ENCODE peak calls at places on chromosomes 6 and 20, in five cellular contexts. One of them, this sample, is unnamed.

GRCh38 chr20:35156978-35157377 is 9.8 kb upstream of the EDEM2 start:
- DNase-seq in trophoblast cell: no peak
- DNase-seq in IMR-90: no peak
- DNase-seq in neuronal stem cell: no peak
- DNase-seq in H9: no peak
- DNase-seq in this sample: no peak

GRCh38 chr6:125611573-125612399 is 137.6 kb upstream of the HEY2 start:
- DNase-seq in trophoblast cell: no peak
- DNase-seq in IMR-90: no peak
- DNase-seq in neuronal stem cell: peak
- DNase-seq in H9: no peak
- DNase-seq in this sample: peak

GRCh38 chr20:33871362-33871761 is 60.2 kb downstream of the CHMP4B start:
- DNase-seq in trophoblast cell: no peak
- DNase-seq in IMR-90: peak
- DNase-seq in neuronal stem cell: no peak
- DNase-seq in H9: no peak
- DNase-seq in this sample: no peak

GRCh38 chr20:5143856-5144255 is 17.0 kb downstream of the CDS2 start:
- DNase-seq in trophoblast cell: no peak
- DNase-seq in IMR-90: no peak
- DNase-seq in neuronal stem cell: no peak
- DNase-seq in H9: no peak
- DNase-seq in this sample: no peak

GRCh38 chr6:4348462-4349112 is 213.2 kb upstream of the ECI2 start:
- DNase-seq in trophoblast cell: no peak
- DNase-seq in IMR-90: peak
- DNase-seq in neuronal stem cell: no peak
- DNase-seq in H9: no peak
- DNase-seq in this sample: peak

GRCh38 chr6:26432622-26433021 is 7.7 kb upstream of the BTN3A3 start:
- DNase-seq in trophoblast cell: peak
- DNase-seq in IMR-90: peak
- DNase-seq in neuronal stem cell: no peak
- DNase-seq in H9: no peak
- DNase-seq in this sample: no peak

GRCh38 chr6:111950661-111951426 is 77.6 kb upstream of the FYN start:
- DNase-seq in trophoblast cell: no peak
- DNase-seq in IMR-90: peak
- DNase-seq in neuronal stem cell: no peak
- DNase-seq in H9: no peak
- DNase-seq in this sample: no peak

GRCh38 chr20:31593221-31594001 is 11.7 kb upstream of the ID1 start:
- DNase-seq in trophoblast cell: peak
- DNase-seq in IMR-90: peak
- DNase-seq in neuronal stem cell: no peak
- DNase-seq in H9: peak
- DNase-seq in this sample: peak

GRCh38 chr6:18147160-18147559 is 7.7 kb downstream of the TPMT start:
- DNase-seq in trophoblast cell: no peak
- DNase-seq in IMR-90: peak
- DNase-seq in neuronal stem cell: no peak
- DNase-seq in H9: no peak
- DNase-seq in this sample: no peak

GRCh38 chr6:53956068-53956711 is 155.1 kb upstream of the MLIP start:
- DNase-seq in trophoblast cell: peak
- DNase-seq in IMR-90: peak
- DNase-seq in neuronal stem cell: peak
- DNase-seq in H9: peak
- DNase-seq in this sample: peak

GRCh38 chr20:62676976-62677375 is 31.7 kb upstream of the NTSR1 start:
- DNase-seq in trophoblast cell: no peak
- DNase-seq in IMR-90: no peak
- DNase-seq in neuronal stem cell: no peak
- DNase-seq in H9: no peak
- DNase-seq in this sample: no peak

GRCh38 chr20:17856024-17856564 is 112.5 kb downstream of the SNX5 start:
- DNase-seq in trophoblast cell: no peak
- DNase-seq in IMR-90: peak
- DNase-seq in neuronal stem cell: no peak
- DNase-seq in H9: no peak
- DNase-seq in this sample: no peak

GRCh38 chr20:1648101-1648500 is 9.5 kb downstream of the SIRPG start:
- DNase-seq in trophoblast cell: no peak
- DNase-seq in IMR-90: no peak
- DNase-seq in neuronal stem cell: no peak
- DNase-seq in H9: no peak
- DNase-seq in this sample: no peak

GRCh38 chr6:16762547-16763477 is 1.6 kb upstream of the ATXN1 start:
- DNase-seq in trophoblast cell: peak
- DNase-seq in IMR-90: peak
- DNase-seq in neuronal stem cell: peak
- DNase-seq in H9: peak
- DNase-seq in this sample: peak

GRCh38 chr6:3406362-3406809 is 50.5 kb downstream of the SLC22A23 start:
- DNase-seq in trophoblast cell: no peak
- DNase-seq in IMR-90: no peak
- DNase-seq in neuronal stem cell: no peak
- DNase-seq in H9: no peak
- DNase-seq in this sample: no peak

GRCh38 chr6:30799210-30799609 is 54.9 kb upstream of the IER3 start:
- DNase-seq in trophoblast cell: no peak
- DNase-seq in IMR-90: peak
- DNase-seq in neuronal stem cell: no peak
- DNase-seq in H9: no peak
- DNase-seq in this sample: no peak

GRCh38 chr6:125537090-125537489 is 212.3 kb upstream of the HEY2 start:
- DNase-seq in trophoblast cell: no peak
- DNase-seq in IMR-90: no peak
- DNase-seq in neuronal stem cell: no peak
- DNase-seq in H9: no peak
- DNase-seq in this sample: no peak

GRCh38 chr20:38033330-38034107 is at the start of the genes RPRD1B and TTI1:
- DNase-seq in trophoblast cell: peak
- DNase-seq in IMR-90: peak
- DNase-seq in neuronal stem cell: peak
- DNase-seq in H9: peak
- DNase-seq in this sample: peak
- H4K8ac ChIP-seq in trophoblast cell: peak
- H4K8ac ChIP-seq in IMR-90: peak
- H4K8ac ChIP-seq in neuronal stem cell: peak
- H4K8ac ChIP-seq in H9: no peak
- H4K8ac ChIP-seq in this sample: peak

GRCh38 chr20:15560936-15561531 is 1012.2 kb downstream of the KIF16B start:
- DNase-seq in trophoblast cell: no peak
- DNase-seq in IMR-90: no peak
- DNase-seq in neuronal stem cell: no peak
- DNase-seq in H9: no peak
- DNase-seq in this sample: no peak
- H3K14ac ChIP-seq in trophoblast cell: no peak
- H3K14ac ChIP-seq in IMR-90: no peak
- H3K14ac ChIP-seq in neuronal stem cell: no peak
- H3K14ac ChIP-seq in H9: no peak
- H3K14ac ChIP-seq in this sample: no peak

GRCh38 chr6:2296781-2297180 is 51.4 kb upstream of the GMDS start:
- DNase-seq in trophoblast cell: no peak
- DNase-seq in IMR-90: no peak
- DNase-seq in neuronal stem cell: no peak
- DNase-seq in H9: peak
- DNase-seq in this sample: no peak
- H4K8ac ChIP-seq in trophoblast cell: no peak
- H4K8ac ChIP-seq in IMR-90: no peak
- H4K8ac ChIP-seq in neuronal stem cell: no peak
- H4K8ac ChIP-seq in H9: no peak
- H4K8ac ChIP-seq in this sample: no peak

GRCh38 chr6:10589983-10590382 is 68.8 kb downstream of the GCNT2 start:
- DNase-seq in trophoblast cell: no peak
- DNase-seq in IMR-90: no peak
- DNase-seq in neuronal stem cell: no peak
- DNase-seq in H9: no peak
- DNase-seq in this sample: no peak

GRCh38 chr6:10589429-10589727 is 68.2 kb downstream of the GCNT2 start:
- DNase-seq in trophoblast cell: no peak
- DNase-seq in IMR-90: no peak
- DNase-seq in neuronal stem cell: no peak
- DNase-seq in H9: no peak
- DNase-seq in this sample: no peak

GRCh38 chr6:10586302-10586701 is 65.2 kb downstream of the GCNT2 start:
- DNase-seq in trophoblast cell: no peak
- DNase-seq in IMR-90: no peak
- DNase-seq in neuronal stem cell: no peak
- DNase-seq in H9: no peak
- DNase-seq in this sample: no peak

GRCh38 chr6:10587694-10588392 is 66.7 kb downstream of the GCNT2 start:
- DNase-seq in trophoblast cell: peak
- DNase-seq in IMR-90: no peak
- DNase-seq in neuronal stem cell: no peak
- DNase-seq in H9: no peak
- DNase-seq in this sample: no peak

DNA sequence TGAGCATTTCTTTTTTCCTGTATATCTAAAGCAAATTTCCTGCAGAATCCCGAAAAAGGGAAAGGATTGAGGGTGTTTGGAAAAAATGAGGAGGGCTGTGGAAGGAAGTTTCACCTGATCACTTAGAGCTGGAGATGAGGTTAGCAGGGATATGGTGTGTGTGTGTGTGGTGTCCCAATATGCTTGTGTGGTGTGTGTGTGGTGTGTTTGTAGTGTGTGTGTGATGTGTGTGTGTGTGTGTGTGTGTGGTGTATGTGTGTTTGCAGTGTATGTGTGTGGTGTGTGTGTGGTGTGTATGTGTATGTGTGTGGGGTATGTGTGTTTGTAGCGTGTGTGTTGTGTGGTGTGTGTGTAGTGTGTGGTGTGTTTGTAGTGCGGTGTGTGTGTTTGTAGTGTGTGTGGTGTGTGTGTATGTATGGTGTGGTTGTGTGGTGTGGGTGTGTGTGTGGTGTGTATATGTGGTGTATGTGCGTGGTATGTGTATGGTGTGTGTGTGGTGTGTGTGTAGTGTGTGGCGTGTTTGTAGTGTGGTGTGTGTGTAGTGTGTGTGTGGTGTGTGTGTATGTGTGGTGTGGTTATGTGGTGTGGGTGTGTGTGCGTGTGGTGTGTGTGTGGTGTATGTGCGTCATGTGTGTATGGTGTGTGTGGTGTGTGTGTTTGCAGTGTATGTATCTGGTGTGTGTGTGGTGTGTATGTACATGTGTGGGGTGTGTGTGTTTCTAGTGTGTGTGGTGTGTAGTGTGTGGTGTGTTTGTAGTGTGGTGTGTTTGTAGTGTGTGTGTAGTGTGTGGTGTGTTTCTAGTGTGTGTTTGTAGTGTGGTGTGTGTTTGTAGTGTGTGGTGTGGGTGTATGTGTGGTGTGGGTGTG is 67.6 kb downstream of the GCNT2 start:
- DNase-seq in trophoblast cell: no peak
- DNase-seq in IMR-90: no peak
- DNase-seq in neuronal stem cell: no peak
- DNase-seq in H9: no peak
- DNase-seq in this sample: no peak
- H3K14ac ChIP-seq in trophoblast cell: peak
- H3K14ac ChIP-seq in IMR-90: no peak
- H3K14ac ChIP-seq in neuronal stem cell: peak
- H3K14ac ChIP-seq in H9: peak
- H3K14ac ChIP-seq in this sample: peak

GRCh38 chr6:95364016-95364604 is 213.2 kb upstream of the MANEA start:
- DNase-seq in trophoblast cell: no peak
- DNase-seq in IMR-90: peak
- DNase-seq in neuronal stem cell: peak
- DNase-seq in H9: no peak
- DNase-seq in this sample: peak

GRCh38 chr6:95366414-95366813 is 210.9 kb upstream of the MANEA start:
- DNase-seq in trophoblast cell: no peak
- DNase-seq in IMR-90: no peak
- DNase-seq in neuronal stem cell: no peak
- DNase-seq in H9: no peak
- DNase-seq in this sample: no peak

DNA sequence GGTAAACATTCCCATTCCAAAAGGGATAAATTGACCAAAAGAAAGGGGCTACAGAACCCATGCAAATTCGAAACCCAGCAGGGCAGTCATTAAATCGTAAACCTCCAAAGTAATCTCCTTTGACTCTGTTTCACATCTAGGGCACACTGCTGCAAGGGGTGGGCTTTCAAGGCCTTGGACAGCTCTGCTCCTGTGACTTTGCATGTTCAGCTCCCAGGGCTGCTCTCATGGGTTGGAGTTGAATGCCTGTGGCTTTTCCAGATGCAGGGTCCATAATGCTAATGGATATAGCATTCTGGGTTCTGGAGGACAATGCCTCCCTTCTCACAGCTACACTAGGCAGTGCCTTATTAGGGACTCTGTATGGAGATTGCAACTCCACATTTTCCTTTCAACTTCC is 211.9 kb upstream of the MANEA start:
- DNase-seq in trophoblast cell: no peak
- DNase-seq in IMR-90: no peak
- DNase-seq in neuronal stem cell: no peak
- DNase-seq in H9: peak
- DNase-seq in this sample: no peak
- H4K8ac ChIP-seq in trophoblast cell: no peak
- H4K8ac ChIP-seq in IMR-90: no peak
- H4K8ac ChIP-seq in neuronal stem cell: no peak
- H4K8ac ChIP-seq in H9: no peak
- H4K8ac ChIP-seq in this sample: no peak

DNA sequence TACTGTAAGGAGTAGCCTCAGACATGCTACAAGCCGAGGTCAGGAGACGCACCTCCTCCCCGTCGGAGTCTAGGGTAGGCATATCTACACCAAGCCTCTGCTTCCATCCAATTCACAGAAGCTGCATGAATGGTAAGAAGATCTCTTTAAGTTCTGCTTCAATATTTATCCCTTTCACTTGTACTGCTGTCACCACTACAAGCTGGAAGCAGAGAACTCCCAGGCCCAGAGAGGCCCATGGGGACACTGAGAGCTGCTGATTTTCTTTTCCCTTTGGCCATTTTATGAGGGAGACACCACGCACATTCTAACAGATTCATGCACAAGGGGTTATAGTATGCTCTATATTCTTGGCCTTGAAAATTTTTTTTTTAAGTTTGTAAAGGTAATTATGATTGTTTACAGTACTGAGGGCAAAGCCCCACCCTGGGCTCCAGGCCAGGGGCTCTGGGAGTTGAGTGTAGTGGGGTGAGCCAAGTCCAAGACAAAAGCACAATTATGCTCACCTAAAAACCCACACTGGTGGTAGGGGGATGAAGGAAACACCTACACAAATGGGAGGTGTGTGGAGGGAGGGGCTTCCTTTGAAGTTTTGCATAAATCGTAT is 88.4 kb downstream of the MYB start:
- DNase-seq in trophoblast cell: no peak
- DNase-seq in IMR-90: no peak
- DNase-seq in neuronal stem cell: no peak
- DNase-seq in H9: no peak
- DNase-seq in this sample: no peak
- H3K14ac ChIP-seq in trophoblast cell: no peak
- H3K14ac ChIP-seq in IMR-90: no peak
- H3K14ac ChIP-seq in neuronal stem cell: no peak
- H3K14ac ChIP-seq in H9: no peak
- H3K14ac ChIP-seq in this sample: no peak